ENCODE peak calls at places on chromosomes 12 and 14, in five cellular contexts. R is kidney glomerular epithelial cell; W is effector memory CD8-positive, alpha-beta T cell; A is HT1080; O is substantia nigra. N is an unnamed sample.

GRCh38 chr14:42683690-42684089 is 1077.0 kb downstream of the LRFN5 start:
- DNase-seq in R (no peak), W (no peak), A (no peak), O (no peak), N (no peak)

GRCh38 chr12:30757316-30757715 is 2.6 kb upstream of the CAPRIN2 start:
- DNase-seq in R (no peak), W (no peak), A (no peak), O (no peak), N (no peak)

GRCh38 chr14:34179723-34180122 is 228.8 kb upstream of the EGLN3 start:
- DNase-seq in R (no peak), W (no peak), A (no peak), O (no peak), N (no peak)

GRCh38 chr12:92810370-92810769 is 107.6 kb downstream of the PLEKHG7 start:
- DNase-seq in R (no peak), W (no peak), A (no peak), O (no peak), N (no peak)

GRCh38 chr14:100419856-100420255 is 96.7 kb downstream of the SLC25A47 start:
- DNase-seq in R (no peak), W (no peak), A (no peak), O (no peak), N (no peak)

GRCh38 chr12:30257614-30258013 is 438.1 kb downstream of the IPO8 start:
- DNase-seq in R (no peak), W (no peak), A (peak), O (no peak), N (no peak)

GRCh38 chr14:39023939-39024871 is 78.8 kb downstream of the SEC23A start:
- DNase-seq in R (no peak), W (no peak), A (no peak), O (no peak), N (no peak)

GRCh38 chr12:51334774-51335173 is 10.8 kb upstream of the BIN2 start:
- DNase-seq in R (no peak), W (no peak), A (peak), O (no peak), N (no peak)

GRCh38 chr14:30295980-30296379 is 263.0 kb upstream of the G2E3 start:
- DNase-seq in R (no peak), W (no peak), A (no peak), O (no peak), N (no peak)

GRCh38 chr14:24310666-24311604 is at the start of gene LTB4R:
- DNase-seq in R (peak), W (peak), A (no peak), O (peak), N (peak)

GRCh38 chr14:100147181-100147631 is 12.2 kb downstream of the DEGS2 start:
- DNase-seq in R (no peak), W (peak), A (no peak), O (no peak), N (no peak)

GRCh38 chr14:72788255-72788654 is 105.6 kb downstream of the DPF3 start:
- DNase-seq in R (peak), W (no peak), A (no peak), O (no peak), N (no peak)

GRCh38 chr12:94873368-94874085 is 130.0 kb downstream of the NDUFA12 start:
- DNase-seq in R (no peak), W (no peak), A (no peak), O (no peak), N (peak)

GRCh38 chr12:10722502-10722904 is 620 bp downstream of the YBX3 start:
- DNase-seq in R (peak), W (peak), A (no peak), O (peak), N (peak)

GRCh38 chr12:70482764-70483163 is 116.7 kb downstream of the KCNMB4 start:
- DNase-seq in R (no peak), W (no peak), A (no peak), O (no peak), N (no peak)

GRCh38 chr14:79575032-79575431 is 636.3 kb downstream of the DIO2 start:
- DNase-seq in R (no peak), W (no peak), A (no peak), O (no peak), N (no peak)

GRCh38 chr14:104106471-104106991 is 21.0 kb downstream of the ASPG start:
- DNase-seq in R (no peak), W (no peak), A (no peak), O (no peak), N (no peak)

GRCh38 chr12:32217354-32218310 is 111.0 kb downstream of the BICD1 start:
- DNase-seq in R (peak), W (no peak), A (peak), O (no peak), N (no peak)

GRCh38 chr12:98471085-98471484 is 44.3 kb upstream of the TMPO start:
- DNase-seq in R (peak), W (no peak), A (no peak), O (no peak), N (no peak)

GRCh38 chr14:61145258-61145902 is 135.8 kb downstream of the TMEM30B start:
- DNase-seq in R (peak), W (no peak), A (peak), O (no peak), N (no peak)

GRCh38 chr14:23405096-23405495 is 3.0 kb downstream of the MYH6 start:
- DNase-seq in R (no peak), W (no peak), A (no peak), O (no peak), N (no peak)

GRCh38 chr12:127767631-127768030 is 499.3 kb upstream of the TMEM132C start:
- DNase-seq in R (no peak), W (no peak), A (no peak), O (no peak), N (no peak)

GRCh38 chr12:267581-268482 is 5.2 kb upstream of the SLC6A13 start:
- DNase-seq in R (no peak), W (no peak), A (no peak), O (no peak), N (no peak)

GRCh38 chr14:71960620-71961353 is 28.6 kb downstream of the RGS6 start:
- DNase-seq in R (no peak), W (no peak), A (no peak), O (no peak), N (no peak)

GRCh38 chr14:52011557-52011956 is 22.2 kb downstream of the RTRAF start:
- DNase-seq in R (no peak), W (no peak), A (no peak), O (peak), N (peak)

GRCh38 chr12:45629292-45629691 is 100.2 kb upstream of the ARID2 start:
- DNase-seq in R (no peak), W (no peak), A (no peak), O (no peak), N (no peak)

GRCh38 chr12:13780453-13780852 is 200.9 kb downstream of the GRIN2B start:
- DNase-seq in R (no peak), W (no peak), A (no peak), O (no peak), N (no peak)

GRCh38 chr12:132620893-132621656 is 2.5 kb downstream of the P2RX2 start:
- DNase-seq in R (no peak), W (no peak), A (no peak), O (no peak), N (no peak)

GRCh38 chr14:100424504-100425453 is 101.6 kb downstream of the SLC25A47 start:
- DNase-seq in R (no peak), W (no peak), A (peak), O (no peak), N (no peak)

GRCh38 chr12:108482717-108483212 is 32.3 kb upstream of the FICD start:
- DNase-seq in R (peak), W (no peak), A (peak), O (no peak), N (no peak)

GRCh38 chr14:55832122-55832911 is 252.3 kb downstream of the KTN1 start:
- DNase-seq in R (peak), W (no peak), A (no peak), O (no peak), N (no peak)

GRCh38 chr14:100899841-100900771 is 3.4 kb downstream of the RTL1 start:
- DNase-seq in R (no peak), W (no peak), A (no peak), O (no peak), N (no peak)

GRCh38 chr12:40152783-40153383 is 47.0 kb upstream of the SLC2A13 start:
- DNase-seq in R (peak), W (peak), A (peak), O (no peak), N (peak)